ENCODE peak calls at places on chromosomes 11 and 22, in four cellular contexts. C is heart right ventricle, B is astrocyte, J is BE2C. S is an unnamed sample.

GRCh38 chr11:2693271-2693833 is 6.4 kb downstream of the KCNQ1OT1 start:
- DNase-seq in C (no peak), B (no peak), J (no peak), S (peak; percentile 98)

GRCh38 chr11:10246991-10247390 is 47.0 kb downstream of the SBF2 start:
- DNase-seq in C (no peak), B (no peak), J (no peak), S (no peak)

GRCh38 chr11:64559351-64560138 is 31.5 kb upstream of the SLC22A12 start:
- DNase-seq in C (no peak), B (no peak), J (no peak), S (peak; percentile 73)

GRCh38 chr11:120786206-120786735 is 237.6 kb upstream of the TBCEL start:
- DNase-seq in C (no peak), B (no peak), J (no peak), S (peak; percentile 23)

GRCh38 chr11:77107950-77108349 is 5.3 kb downstream of the OMP start:
- DNase-seq in C (no peak), B (peak; percentile 92), J (no peak), S (no peak)

GRCh38 chr22:46175631-46176030 is 25.3 kb downstream of the PPARA start:
- DNase-seq in C (no peak), B (no peak), J (no peak), S (no peak)

GRCh38 chr11:86990520-86990919 is 35.3 kb upstream of the FZD4 start:
- DNase-seq in C (no peak), B (peak; percentile 82), J (no peak), S (peak; percentile 79)

GRCh38 chr22:49453816-49454215 is 373.9 kb downstream of the BRD1 start:
- DNase-seq in C (no peak), B (no peak), J (no peak), S (peak; percentile 36)

GRCh38 chr22:42560781-42561180 is 7.0 kb downstream of the SERHL2 start:
- DNase-seq in C (no peak), B (no peak), J (peak; percentile 40), S (peak; percentile 83)

GRCh38 chr11:61065955-61066638 is 36.2 kb upstream of the CD5 start:
- DNase-seq in C (no peak), B (no peak), J (no peak), S (peak; percentile 43)

GRCh38 chr11:7436657-7437056 is 48.6 kb upstream of the OLFML1 start:
- DNase-seq in C (no peak), B (no peak), J (no peak), S (no peak)

GRCh38 chr11:5210376-5210885 is 9.9 kb upstream of the OR51V1 start:
- DNase-seq in C (no peak), B (no peak), J (no peak), S (peak; percentile 72)

GRCh38 chr11:122108192-122108799 is 7.7 kb downstream of the BLID start:
- DNase-seq in C (no peak), B (no peak), J (peak; percentile 50), S (peak; percentile 84)

GRCh38 chr22:45163074-45163416 is 680 bp upstream of the NUP50 start:
- DNase-seq in C (no peak), B (peak; percentile 39), J (peak; percentile 33), S (no peak)

GRCh38 chr22:46122511-46122971 is 27.8 kb upstream of the PPARA start:
- DNase-seq in C (peak; percentile 71), B (no peak), J (peak; percentile 89), S (peak; percentile 89)

GRCh38 chr11:132475046-132475445 is 1057.3 kb downstream of the OPCML start:
- DNase-seq in C (no peak), B (peak; percentile 57), J (no peak), S (no peak)

GRCh38 chr22:27662359-27663030 is 139.1 kb downstream of the MN1 start:
- DNase-seq in C (peak; percentile 83), B (no peak), J (peak; percentile 64), S (no peak)

GRCh38 chr11:68503281-68503687 is 42.7 kb downstream of the PPP6R3 start:
- DNase-seq in C (peak; percentile 21), B (no peak), J (no peak), S (no peak)

GRCh38 chr11:57781529-57781943 is 19.9 kb downstream of the CTNND1 start:
- DNase-seq in C (peak; percentile 41), B (no peak), J (no peak), S (peak; percentile 94)

GRCh38 chr11:74437441-74437840 is 29.9 kb downstream of the KCNE3 start:
- DNase-seq in C (no peak), B (peak; percentile 27), J (no peak), S (no peak)

GRCh38 chr11:107705027-107705426 is 6.8 kb downstream of the SLN start:
- DNase-seq in C (no peak), B (peak; percentile 97), J (no peak), S (no peak)

GRCh38 chr11:129840236-129840635 is 24.6 kb downstream of the TMEM45B start:
- DNase-seq in C (no peak), B (no peak), J (no peak), S (no peak)

GRCh38 chr11:123494195-123495050 is 64.4 kb downstream of the GRAMD1B start:
- DNase-seq in C (no peak), B (peak; percentile 77), J (no peak), S (peak; percentile 63)

GRCh38 chr11:14424096-14424495 is 65.1 kb upstream of the RRAS2 start:
- DNase-seq in C (no peak), B (peak; percentile 63), J (no peak), S (no peak)

GRCh38 chr22:48858121-48858520 is 969.6 kb downstream of the BRD1 start:
- DNase-seq in C (no peak), B (no peak), J (no peak), S (no peak)

GRCh38 chr22:50012201-50013181 is at the start of gene IL17REL:
- DNase-seq in C (no peak), B (no peak), J (peak; percentile 17), S (peak; percentile 57)

DNA sequence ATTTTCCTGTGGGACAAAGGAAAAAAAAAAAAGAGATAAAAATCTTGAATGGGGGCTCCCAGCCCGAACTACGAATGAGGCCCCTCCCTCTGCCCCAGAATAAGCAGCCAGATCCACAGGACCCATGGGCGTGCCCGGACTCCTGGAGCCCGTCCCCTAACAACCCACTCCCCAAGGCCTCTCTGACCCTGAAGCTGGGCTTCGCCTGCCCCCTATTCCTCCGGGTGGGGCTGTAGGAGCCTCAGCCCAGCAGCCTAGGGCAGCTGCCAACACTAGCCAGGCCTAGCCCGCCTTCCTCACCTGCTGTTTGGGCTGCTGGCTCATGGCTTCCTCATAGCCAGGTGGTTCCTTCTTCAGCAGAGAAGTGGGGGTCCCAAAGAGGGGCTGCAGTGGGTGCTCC is 46.6 kb downstream of the SGSM3 start:
- DNase-seq in C (no peak), B (no peak), J (no peak), S (no peak)
- TF ChIP-seq CTCF in C (no peak), B (no peak), J (no peak), S (no peak)

GRCh38 chr11:59510917-59511589 is at the start of gene OR4D9:
- DNase-seq in C (no peak), B (no peak), J (no peak), S (no peak)
- H3K4me1 ChIP-seq in C (peaks cover 5% of the 10 kb centered on the region), B (no peaks in the 10 kb centered on the region), J (no peaks in the 10 kb centered on the region), S (no peaks in the 10 kb centered on the region)

GRCh38 chr11:32280339-32280738 is 155.0 kb downstream of the WT1 start:
- DNase-seq in C (no peak), B (no peak), J (no peak), S (no peak)
- TF ChIP-seq CTCF in C (no peak), B (no peak), J (no peak), S (no peak)

DNA sequence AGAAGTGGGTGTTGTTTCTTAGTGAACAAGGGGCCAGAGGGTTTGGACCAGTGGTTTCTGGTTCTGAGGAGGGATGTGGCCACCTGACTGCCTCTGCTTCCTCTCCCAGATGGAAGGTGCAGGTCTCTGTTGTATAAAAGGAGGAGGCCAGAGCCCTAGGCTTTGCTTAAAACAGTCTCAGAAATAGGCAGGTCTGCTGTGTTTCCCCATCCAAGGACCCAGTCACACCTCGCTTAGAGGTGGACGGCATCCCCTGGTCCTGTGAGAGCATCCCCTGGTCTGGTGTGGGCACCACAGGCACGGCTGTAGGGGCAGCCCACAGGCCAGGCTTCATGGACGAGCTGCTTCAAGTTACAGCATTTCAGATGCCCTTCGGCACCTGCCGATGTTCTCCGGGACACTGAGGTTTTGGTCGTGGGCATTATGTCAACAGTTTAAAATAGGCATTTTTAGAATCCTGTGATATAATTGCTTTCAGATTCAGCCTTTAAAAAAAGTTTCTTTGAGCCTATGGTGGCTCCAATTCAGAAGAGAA is 45.7 kb upstream of the SHANK2 start:
- DNase-seq in C (no peak), B (no peak), J (no peak), S (peak; percentile 17)
- H3K4me1 ChIP-seq in C (no peaks in the 10 kb centered on the region), B (peaks cover 15% of the 10 kb centered on the region), J (no peaks in the 10 kb centered on the region), S (no peaks in the 10 kb centered on the region)

GRCh38 chr11:395866-396265 is 1.9 kb downstream of the PKP3 start:
- DNase-seq in C (no peak), B (no peak), J (no peak), S (no peak)

GRCh38 chr11:396511-396947 is 2.5 kb downstream of the PKP3 start:
- DNase-seq in C (no peak), B (no peak), J (no peak), S (no peak)

GRCh38 chr11:398826-399225 is 4.8 kb downstream of the PKP3 start:
- DNase-seq in C (no peak), B (no peak), J (no peak), S (no peak)

GRCh38 chr11:394858-395655 is 1.0 kb downstream of the PKP3 start:
- DNase-seq in C (no peak), B (no peak), J (no peak), S (no peak)

GRCh38 chr11:396948-397548 is 3.0 kb downstream of the PKP3 start:
- DNase-seq in C (peak; percentile 62), B (peak; percentile 52), J (peak; percentile 56), S (no peak)
- TF ChIP-seq CTCF in C (peak; percentile 33), B (peak; percentile 36), J (peak; percentile 32), S (no peak)

GRCh38 chr11:12142179-12142578 is 31.8 kb downstream of the MICAL2 start:
- DNase-seq in C (no peak), B (no peak), J (no peak), S (no peak)

GRCh38 chr11:12139144-12139881 is 28.9 kb downstream of the MICAL2 start:
- DNase-seq in C (no peak), B (peak; percentile 84), J (no peak), S (no peak)

GRCh38 chr11:12142909-12143308 is 32.5 kb downstream of the MICAL2 start:
- DNase-seq in C (no peak), B (no peak), J (no peak), S (no peak)

GRCh38 chr11:12140186-12140938 is 30.0 kb downstream of the MICAL2 start:
- DNase-seq in C (no peak), B (no peak), J (no peak), S (no peak)

GRCh38 chr11:12141283-12141682 is 30.9 kb downstream of the MICAL2 start:
- DNase-seq in C (no peak), B (no peak), J (no peak), S (no peak)
- H3K4me1 ChIP-seq in C (peaks cover 77% of the 10 kb centered on the region), B (peaks cover 76% of the 10 kb centered on the region), J (no peaks in the 10 kb centered on the region), S (peaks cover 17% of the 10 kb centered on the region)

GRCh38 chr11:17504330-17505107 is 27.9 kb upstream of the ABCC8 start:
- DNase-seq in C (peak; percentile 77), B (peak; percentile 7), J (peak; percentile 81), S (peak; percentile 93)
- TF ChIP-seq CTCF in C (peak; percentile 90), B (peak; percentile 80), J (peak; percentile 75), S (peak; percentile 97)

S was measured in endodermal cell.